ENCODE peak calls at places on chromosomes 11 and 22, in four cellular contexts. One of them, this sample, is unnamed.

GRCh38 chr22:49767355-49768062 is 60.2 kb downstream of the BRD1 start:
- DNase-seq in cardiac fibroblast: peak
- DNase-seq in activated CD8-positive, alpha-beta T cell treated with anti-CD3 and anti-CD28 coated beads for 36 hours: peak
- DNase-seq in MM.1S: peak
- DNase-seq in this sample: peak

GRCh38 chr22:46596819-46597218 is 23.4 kb upstream of the GRAMD4 start:
- DNase-seq in cardiac fibroblast: no peak
- DNase-seq in activated CD8-positive, alpha-beta T cell treated with anti-CD3 and anti-CD28 coated beads for 36 hours: no peak
- DNase-seq in MM.1S: no peak
- DNase-seq in this sample: no peak

GRCh38 chr11:26622201-26622600 is 50.1 kb upstream of the MUC15 start:
- DNase-seq in cardiac fibroblast: no peak
- DNase-seq in activated CD8-positive, alpha-beta T cell treated with anti-CD3 and anti-CD28 coated beads for 36 hours: no peak
- DNase-seq in MM.1S: no peak
- DNase-seq in this sample: no peak

GRCh38 chr11:8352852-8353505 is 89.3 kb upstream of the LMO1 start:
- DNase-seq in cardiac fibroblast: no peak
- DNase-seq in activated CD8-positive, alpha-beta T cell treated with anti-CD3 and anti-CD28 coated beads for 36 hours: no peak
- DNase-seq in MM.1S: no peak
- DNase-seq in this sample: no peak

GRCh38 chr11:46625406-46625805 is 8.1 kb downstream of the ATG13 start:
- DNase-seq in cardiac fibroblast: no peak
- DNase-seq in activated CD8-positive, alpha-beta T cell treated with anti-CD3 and anti-CD28 coated beads for 36 hours: no peak
- DNase-seq in MM.1S: no peak
- DNase-seq in this sample: no peak

GRCh38 chr22:47206185-47206584 is 443.7 kb downstream of the TBC1D22A start:
- DNase-seq in cardiac fibroblast: no peak
- DNase-seq in activated CD8-positive, alpha-beta T cell treated with anti-CD3 and anti-CD28 coated beads for 36 hours: no peak
- DNase-seq in MM.1S: no peak
- DNase-seq in this sample: no peak

GRCh38 chr11:71500601-71501021 is 26.5 kb upstream of the KRTAP5-7 start:
- DNase-seq in cardiac fibroblast: no peak
- DNase-seq in activated CD8-positive, alpha-beta T cell treated with anti-CD3 and anti-CD28 coated beads for 36 hours: no peak
- DNase-seq in MM.1S: no peak
- DNase-seq in this sample: no peak

GRCh38 chr11:9982796-9983579 is 311.0 kb downstream of the SBF2 start:
- DNase-seq in cardiac fibroblast: no peak
- DNase-seq in activated CD8-positive, alpha-beta T cell treated with anti-CD3 and anti-CD28 coated beads for 36 hours: no peak
- DNase-seq in MM.1S: no peak
- DNase-seq in this sample: no peak

GRCh38 chr11:44517541-44517940 is 47.9 kb upstream of the CD82 start:
- DNase-seq in cardiac fibroblast: no peak
- DNase-seq in activated CD8-positive, alpha-beta T cell treated with anti-CD3 and anti-CD28 coated beads for 36 hours: no peak
- DNase-seq in MM.1S: no peak
- DNase-seq in this sample: no peak

GRCh38 chr22:44116755-44117684 is 63.7 kb upstream of the PARVG start:
- DNase-seq in cardiac fibroblast: no peak
- DNase-seq in activated CD8-positive, alpha-beta T cell treated with anti-CD3 and anti-CD28 coated beads for 36 hours: no peak
- DNase-seq in MM.1S: no peak
- DNase-seq in this sample: no peak

GRCh38 chr11:7364660-7365059 is 113.0 kb downstream of the SYT9 start:
- DNase-seq in cardiac fibroblast: no peak
- DNase-seq in activated CD8-positive, alpha-beta T cell treated with anti-CD3 and anti-CD28 coated beads for 36 hours: no peak
- DNase-seq in MM.1S: no peak
- DNase-seq in this sample: no peak

GRCh38 chr11:45021692-45022130 is 71.0 kb upstream of the TP53I11 start:
- DNase-seq in cardiac fibroblast: peak
- DNase-seq in activated CD8-positive, alpha-beta T cell treated with anti-CD3 and anti-CD28 coated beads for 36 hours: no peak
- DNase-seq in MM.1S: peak
- DNase-seq in this sample: no peak

GRCh38 chr22:47307326-47307725 is 544.9 kb downstream of the TBC1D22A start:
- DNase-seq in cardiac fibroblast: no peak
- DNase-seq in activated CD8-positive, alpha-beta T cell treated with anti-CD3 and anti-CD28 coated beads for 36 hours: no peak
- DNase-seq in MM.1S: no peak
- DNase-seq in this sample: no peak

GRCh38 chr11:62559204-62559603 is 12.6 kb upstream of the AHNAK start:
- DNase-seq in cardiac fibroblast: no peak
- DNase-seq in activated CD8-positive, alpha-beta T cell treated with anti-CD3 and anti-CD28 coated beads for 36 hours: no peak
- DNase-seq in MM.1S: no peak
- DNase-seq in this sample: no peak

GRCh38 chr11:19740586-19740985 is 27.9 kb downstream of the NAV2 start:
- DNase-seq in cardiac fibroblast: no peak
- DNase-seq in activated CD8-positive, alpha-beta T cell treated with anti-CD3 and anti-CD28 coated beads for 36 hours: no peak
- DNase-seq in MM.1S: no peak
- DNase-seq in this sample: no peak

GRCh38 chr11:11988099-11988651 is 20.3 kb downstream of the DKK3 start:
- DNase-seq in cardiac fibroblast: peak
- DNase-seq in activated CD8-positive, alpha-beta T cell treated with anti-CD3 and anti-CD28 coated beads for 36 hours: no peak
- DNase-seq in MM.1S: no peak
- DNase-seq in this sample: no peak

GRCh38 chr11:70568504-70569172 is 170.3 kb downstream of the CTTN start:
- DNase-seq in cardiac fibroblast: peak
- DNase-seq in activated CD8-positive, alpha-beta T cell treated with anti-CD3 and anti-CD28 coated beads for 36 hours: no peak
- DNase-seq in MM.1S: no peak
- DNase-seq in this sample: no peak

GRCh38 chr22:48819991-48820390 is 1007.7 kb downstream of the BRD1 start:
- DNase-seq in cardiac fibroblast: no peak
- DNase-seq in activated CD8-positive, alpha-beta T cell treated with anti-CD3 and anti-CD28 coated beads for 36 hours: no peak
- DNase-seq in MM.1S: no peak
- DNase-seq in this sample: no peak

GRCh38 chr11:110261195-110262140 is 34.9 kb downstream of the RDX start:
- DNase-seq in cardiac fibroblast: peak
- DNase-seq in activated CD8-positive, alpha-beta T cell treated with anti-CD3 and anti-CD28 coated beads for 36 hours: no peak
- DNase-seq in MM.1S: no peak
- DNase-seq in this sample: no peak

GRCh38 chr11:45755281-45755859 is 49.6 kb upstream of the SLC35C1 start:
- DNase-seq in cardiac fibroblast: no peak
- DNase-seq in activated CD8-positive, alpha-beta T cell treated with anti-CD3 and anti-CD28 coated beads for 36 hours: no peak
- DNase-seq in MM.1S: no peak
- DNase-seq in this sample: no peak

GRCh38 chr11:75031771-75032549 is 43.2 kb downstream of the NEU3 start:
- DNase-seq in cardiac fibroblast: peak
- DNase-seq in activated CD8-positive, alpha-beta T cell treated with anti-CD3 and anti-CD28 coated beads for 36 hours: peak
- DNase-seq in MM.1S: peak
- DNase-seq in this sample: peak

GRCh38 chr11:8870461-8871282 is 40.3 kb upstream of the AKIP1 start:
- DNase-seq in cardiac fibroblast: peak
- DNase-seq in activated CD8-positive, alpha-beta T cell treated with anti-CD3 and anti-CD28 coated beads for 36 hours: peak
- DNase-seq in MM.1S: peak
- DNase-seq in this sample: no peak

GRCh38 chr11:117315285-117316196 is 515 bp downstream of the BACE1 start:
- DNase-seq in cardiac fibroblast: no peak
- DNase-seq in activated CD8-positive, alpha-beta T cell treated with anti-CD3 and anti-CD28 coated beads for 36 hours: peak
- DNase-seq in MM.1S: no peak
- DNase-seq in this sample: no peak

GRCh38 chr22:30763815-30764686 is 69.4 kb downstream of the OSBP2 start:
- DNase-seq in cardiac fibroblast: peak
- DNase-seq in activated CD8-positive, alpha-beta T cell treated with anti-CD3 and anti-CD28 coated beads for 36 hours: peak
- DNase-seq in MM.1S: peak
- DNase-seq in this sample: no peak

GRCh38 chr11:86192858-86193257 is 51.7 kb upstream of the EED start:
- DNase-seq in cardiac fibroblast: no peak
- DNase-seq in activated CD8-positive, alpha-beta T cell treated with anti-CD3 and anti-CD28 coated beads for 36 hours: no peak
- DNase-seq in MM.1S: no peak
- DNase-seq in this sample: no peak

GRCh38 chr11:35978891-35979290 is 35.0 kb downstream of the LDLRAD3 start:
- DNase-seq in cardiac fibroblast: no peak
- DNase-seq in activated CD8-positive, alpha-beta T cell treated with anti-CD3 and anti-CD28 coated beads for 36 hours: no peak
- DNase-seq in MM.1S: no peak
- DNase-seq in this sample: no peak

GRCh38 chr11:108961095-108961494 is 296.2 kb downstream of the DDX10 start:
- DNase-seq in cardiac fibroblast: no peak
- DNase-seq in activated CD8-positive, alpha-beta T cell treated with anti-CD3 and anti-CD28 coated beads for 36 hours: peak
- DNase-seq in MM.1S: no peak
- DNase-seq in this sample: no peak

GRCh38 chr11:121334973-121335711 is 42.6 kb downstream of the SC5D start:
- DNase-seq in cardiac fibroblast: no peak
- DNase-seq in activated CD8-positive, alpha-beta T cell treated with anti-CD3 and anti-CD28 coated beads for 36 hours: no peak
- DNase-seq in MM.1S: no peak
- DNase-seq in this sample: no peak
- TF ChIP-seq CTCF in cardiac fibroblast: peak
- TF ChIP-seq CTCF in activated CD8-positive, alpha-beta T cell treated with anti-CD3 and anti-CD28 coated beads for 36 hours: no peak
- TF ChIP-seq CTCF in MM.1S: no peak
- TF ChIP-seq CTCF in this sample: no peak

DNA sequence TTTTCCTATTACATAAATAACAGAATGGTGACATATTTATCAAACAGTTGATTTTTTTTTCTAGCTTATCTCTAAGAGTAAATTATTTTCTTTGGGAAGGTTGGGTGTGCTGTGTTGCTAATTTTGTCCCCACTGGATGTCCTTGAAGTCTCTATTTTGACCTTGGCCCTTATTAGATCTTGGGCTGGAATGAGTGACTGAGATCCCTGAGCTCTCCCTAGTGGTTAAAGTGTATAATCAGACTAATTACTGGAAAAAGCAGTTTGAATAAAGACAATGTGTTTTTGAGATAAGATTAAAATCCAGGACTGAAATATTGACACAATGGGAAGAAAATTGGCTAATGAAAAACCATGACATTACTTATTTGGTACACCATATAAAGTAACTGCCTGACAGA is 56.1 kb downstream of the AASDHPPT start:
- DNase-seq in cardiac fibroblast: peak
- DNase-seq in activated CD8-positive, alpha-beta T cell treated with anti-CD3 and anti-CD28 coated beads for 36 hours: no peak
- DNase-seq in MM.1S: no peak
- DNase-seq in this sample: no peak
- TF ChIP-seq CTCF in cardiac fibroblast: peak
- TF ChIP-seq CTCF in activated CD8-positive, alpha-beta T cell treated with anti-CD3 and anti-CD28 coated beads for 36 hours: no peak
- TF ChIP-seq CTCF in MM.1S: peak
- TF ChIP-seq CTCF in this sample: no peak

GRCh38 chr11:78957481-78958245 is 383.0 kb upstream of the NARS2 start:
- DNase-seq in cardiac fibroblast: peak
- DNase-seq in activated CD8-positive, alpha-beta T cell treated with anti-CD3 and anti-CD28 coated beads for 36 hours: no peak
- DNase-seq in MM.1S: no peak
- DNase-seq in this sample: no peak

GRCh38 chr11:78961938-78962701 is 387.5 kb upstream of the NARS2 start:
- DNase-seq in cardiac fibroblast: peak
- DNase-seq in activated CD8-positive, alpha-beta T cell treated with anti-CD3 and anti-CD28 coated beads for 36 hours: peak
- DNase-seq in MM.1S: no peak
- DNase-seq in this sample: no peak

GRCh38 chr11:78958444-78958843 is 383.8 kb upstream of the NARS2 start:
- DNase-seq in cardiac fibroblast: no peak
- DNase-seq in activated CD8-positive, alpha-beta T cell treated with anti-CD3 and anti-CD28 coated beads for 36 hours: no peak
- DNase-seq in MM.1S: no peak
- DNase-seq in this sample: no peak

DNA sequence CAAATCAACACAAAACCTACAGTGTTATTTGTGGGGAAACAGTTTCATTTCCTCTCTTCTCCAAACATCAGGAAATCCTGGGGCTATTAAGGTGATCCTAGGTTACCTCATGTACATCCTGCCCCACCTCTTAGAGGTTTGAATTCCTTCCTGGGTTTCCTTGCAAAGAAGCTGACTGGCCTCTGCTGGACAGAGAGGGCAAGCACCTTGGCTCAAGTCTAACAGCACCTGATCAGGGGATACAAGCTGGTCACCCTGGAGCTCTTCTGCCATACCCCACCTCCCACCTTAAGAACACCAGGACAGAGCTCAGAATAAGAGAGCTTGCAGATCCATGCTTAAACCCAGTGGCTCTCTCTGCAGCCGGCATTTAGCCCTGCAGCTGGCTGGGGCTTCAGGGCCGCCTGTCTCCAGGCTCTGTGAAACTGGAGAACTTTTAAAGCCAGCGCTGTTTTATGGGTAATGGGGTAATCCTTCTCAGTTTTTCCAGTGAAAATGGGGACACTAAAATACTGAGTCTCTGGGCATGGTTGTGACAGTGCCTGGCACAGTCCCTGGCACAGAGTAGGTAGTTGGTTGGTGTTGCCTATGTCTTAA is 386.6 kb upstream of the NARS2 start:
- DNase-seq in cardiac fibroblast: peak
- DNase-seq in activated CD8-positive, alpha-beta T cell treated with anti-CD3 and anti-CD28 coated beads for 36 hours: no peak
- DNase-seq in MM.1S: peak
- DNase-seq in this sample: no peak
- TF ChIP-seq CTCF in cardiac fibroblast: peak
- TF ChIP-seq CTCF in activated CD8-positive, alpha-beta T cell treated with anti-CD3 and anti-CD28 coated beads for 36 hours: no peak
- TF ChIP-seq CTCF in MM.1S: peak
- TF ChIP-seq CTCF in this sample: no peak

DNA sequence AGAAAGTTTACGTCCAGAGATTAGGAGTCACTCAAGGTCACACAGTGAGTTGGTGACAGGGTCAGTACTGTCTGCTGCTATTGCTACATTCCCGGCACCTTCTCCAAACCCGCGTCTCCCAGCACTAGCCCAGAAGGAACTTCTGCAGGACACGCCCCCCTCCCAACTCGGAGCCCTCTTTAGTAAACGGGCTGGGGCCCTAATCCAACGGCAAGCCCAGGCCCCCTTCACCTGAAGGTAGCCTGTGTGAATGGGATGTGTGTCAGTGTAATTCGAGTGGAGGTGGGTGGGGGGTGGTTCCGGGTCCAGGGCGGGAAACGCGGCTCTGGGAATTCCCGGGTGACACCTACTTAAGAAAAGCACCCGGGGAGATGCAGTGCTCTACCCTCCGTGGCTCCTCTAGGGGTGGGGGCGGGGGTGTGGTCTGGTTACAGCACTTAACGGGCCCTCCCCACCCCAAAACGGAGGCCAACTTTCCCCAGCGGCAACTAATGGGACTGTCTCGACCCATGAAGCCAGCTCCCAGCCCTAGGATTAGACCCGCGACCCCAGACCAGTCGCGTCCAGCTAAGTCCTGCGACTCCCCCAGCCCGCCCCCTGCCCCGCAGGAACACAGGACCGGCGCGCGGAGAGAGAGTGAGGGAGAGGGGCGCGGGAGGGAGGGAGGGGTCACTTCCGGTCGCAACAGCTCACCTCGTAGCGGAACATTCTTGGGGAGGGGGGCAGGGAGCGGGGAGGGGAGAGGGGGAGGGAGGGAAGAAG is 468 bp downstream of the PATL1 start:
- DNase-seq in cardiac fibroblast: peak
- DNase-seq in activated CD8-positive, alpha-beta T cell treated with anti-CD3 and anti-CD28 coated beads for 36 hours: peak
- DNase-seq in MM.1S: peak
- DNase-seq in this sample: peak
- TF ChIP-seq CTCF in cardiac fibroblast: peak
- TF ChIP-seq CTCF in activated CD8-positive, alpha-beta T cell treated with anti-CD3 and anti-CD28 coated beads for 36 hours: no peak
- TF ChIP-seq CTCF in MM.1S: peak
- TF ChIP-seq CTCF in this sample: no peak

GRCh38 chr11:134640536-134640935 is 228.5 kb upstream of the B3GAT1 start:
- DNase-seq in cardiac fibroblast: no peak
- DNase-seq in activated CD8-positive, alpha-beta T cell treated with anti-CD3 and anti-CD28 coated beads for 36 hours: no peak
- DNase-seq in MM.1S: no peak
- DNase-seq in this sample: no peak

GRCh38 chr11:134640971-134641968 is 229.2 kb upstream of the B3GAT1 start:
- DNase-seq in cardiac fibroblast: no peak
- DNase-seq in activated CD8-positive, alpha-beta T cell treated with anti-CD3 and anti-CD28 coated beads for 36 hours: no peak
- DNase-seq in MM.1S: no peak
- DNase-seq in this sample: no peak

GRCh38 chr11:134638796-134639540 is 226.9 kb upstream of the B3GAT1 start:
- DNase-seq in cardiac fibroblast: no peak
- DNase-seq in activated CD8-positive, alpha-beta T cell treated with anti-CD3 and anti-CD28 coated beads for 36 hours: no peak
- DNase-seq in MM.1S: peak
- DNase-seq in this sample: no peak

GRCh38 chr11:134637091-134638015 is 225.3 kb upstream of the B3GAT1 start:
- DNase-seq in cardiac fibroblast: no peak
- DNase-seq in activated CD8-positive, alpha-beta T cell treated with anti-CD3 and anti-CD28 coated beads for 36 hours: no peak
- DNase-seq in MM.1S: peak
- DNase-seq in this sample: no peak

GRCh38 chr11:134639586-134640330 is 227.7 kb upstream of the B3GAT1 start:
- DNase-seq in cardiac fibroblast: no peak
- DNase-seq in activated CD8-positive, alpha-beta T cell treated with anti-CD3 and anti-CD28 coated beads for 36 hours: no peak
- DNase-seq in MM.1S: no peak
- DNase-seq in this sample: no peak
- TF ChIP-seq CTCF in cardiac fibroblast: no peak
- TF ChIP-seq CTCF in activated CD8-positive, alpha-beta T cell treated with anti-CD3 and anti-CD28 coated beads for 36 hours: no peak
- TF ChIP-seq CTCF in MM.1S: no peak
- TF ChIP-seq CTCF in this sample: no peak

GRCh38 chr22:24994070-24994763 is 41.7 kb downstream of the KIAA1671 start:
- DNase-seq in cardiac fibroblast: peak
- DNase-seq in activated CD8-positive, alpha-beta T cell treated with anti-CD3 and anti-CD28 coated beads for 36 hours: peak
- DNase-seq in MM.1S: no peak
- DNase-seq in this sample: no peak
- TF ChIP-seq CTCF in cardiac fibroblast: no peak
- TF ChIP-seq CTCF in activated CD8-positive, alpha-beta T cell treated with anti-CD3 and anti-CD28 coated beads for 36 hours: no peak
- TF ChIP-seq CTCF in MM.1S: peak
- TF ChIP-seq CTCF in this sample: no peak

This sample was measured in omental fat pad.